ENCODE peak calls at places on chromosome 11, in four cellular contexts. Z is H1, U is mesenchymal stem cell, F is H9. J is an unnamed sample.

GRCh38 chr11:128195057-128195751 is 392.2 kb downstream of the ETS1 start:
- DNase-seq in Z (no peak), F (no peak), U (peak), J (no peak)

GRCh38 chr11:34234086-34234740 is 123.6 kb downstream of the ABTB2 start:
- DNase-seq in F (peak), Z (peak), U (peak), J (no peak)

GRCh38 chr11:114074546-114075342 is 15.2 kb downstream of the ZBTB16 start:
- DNase-seq in F (no peak), Z (no peak), U (no peak), J (no peak)

GRCh38 chr11:113496026-113496651 is 20.9 kb upstream of the DRD2 start:
- DNase-seq in F (no peak), Z (no peak), U (no peak), J (no peak)

GRCh38 chr11:61131586-61131985 is 29.3 kb downstream of the CD5 start:
- DNase-seq in Z (no peak), F (no peak), U (no peak), J (no peak)

GRCh38 chr11:36239636-36240035 is 49.6 kb downstream of the COMMD9 start:
- DNase-seq in Z (no peak), F (no peak), U (no peak), J (no peak)

GRCh38 chr11:2369320-2369719 is 7.8 kb upstream of the CD81 start:
- DNase-seq in U (no peak), F (no peak), Z (no peak), J (no peak)

GRCh38 chr11:17798253-17798652 is 63.7 kb downstream of the KCNC1 start:
- DNase-seq in Z (no peak), F (no peak), U (no peak), J (no peak)

GRCh38 chr11:27910186-27910941 is 197.6 kb downstream of the KIF18A start:
- DNase-seq in U (peak), Z (no peak), F (no peak), J (no peak)

GRCh38 chr11:83194284-83195175 is 1.0 kb downstream of the ANKRD42 start:
- DNase-seq in Z (peak), U (peak), F (peak), J (peak)

GRCh38 chr11:120523196-120523595 is 11.6 kb downstream of the GRIK4 start:
- DNase-seq in F (peak), U (no peak), Z (no peak), J (no peak)

GRCh38 chr11:34302046-34302921 is 55.5 kb downstream of the ABTB2 start:
- DNase-seq in F (no peak), Z (no peak), U (peak), J (no peak)

GRCh38 chr11:105109855-105110750 is 29.5 kb downstream of the CARD18 start:
- DNase-seq in F (no peak), Z (no peak), U (peak), J (no peak)

GRCh38 chr11:117201516-117201866 is 2.3 kb downstream of the TAGLN start:
- DNase-seq in F (no peak), U (no peak), Z (no peak), J (no peak)

GRCh38 chr11:131977231-131977630 is 606.8 kb downstream of the NTM start:
- DNase-seq in F (peak), U (peak), Z (no peak), J (no peak)

GRCh38 chr11:45537617-45538016 is 127.8 kb downstream of the CHST1 start:
- DNase-seq in Z (no peak), U (no peak), F (no peak), J (no peak)

GRCh38 chr11:92627615-92628201 is 341.7 kb upstream of the MTNR1B start:
- DNase-seq in F (no peak), U (no peak), Z (no peak), J (no peak)

GRCh38 chr11:60307507-60308195 is 19.4 kb upstream of the MS4A6E start:
- DNase-seq in U (no peak), Z (no peak), F (no peak), J (no peak)

GRCh38 chr11:61359541-61359940 is 2.1 kb downstream of the CYB561A3 start:
- DNase-seq in F (no peak), U (no peak), Z (no peak), J (no peak)

GRCh38 chr11:93653566-93653965 is 7.9 kb upstream of the CEP295 start:
- DNase-seq in U (no peak), Z (no peak), F (no peak), J (no peak)

GRCh38 chr11:93654266-93654665 is 7.2 kb upstream of the CEP295 start:
- DNase-seq in U (no peak), Z (no peak), F (no peak), J (no peak)

GRCh38 chr11:93653080-93653479 is 8.4 kb upstream of the CEP295 start:
- DNase-seq in Z (no peak), F (no peak), U (no peak), J (no peak)

GRCh38 chr11:93655581-93656255 is 5.8 kb upstream of the CEP295 start:
- DNase-seq in U (no peak), Z (no peak), F (no peak), J (no peak)

GRCh38 chr11:93655047-93655446 is 6.4 kb upstream of the CEP295 start:
- DNase-seq in U (no peak), F (no peak), Z (no peak), J (no peak)
- H2BK12ac ChIP-seq in U (no peak), F (no peak), Z (no peak), J (no peak)

DNA sequence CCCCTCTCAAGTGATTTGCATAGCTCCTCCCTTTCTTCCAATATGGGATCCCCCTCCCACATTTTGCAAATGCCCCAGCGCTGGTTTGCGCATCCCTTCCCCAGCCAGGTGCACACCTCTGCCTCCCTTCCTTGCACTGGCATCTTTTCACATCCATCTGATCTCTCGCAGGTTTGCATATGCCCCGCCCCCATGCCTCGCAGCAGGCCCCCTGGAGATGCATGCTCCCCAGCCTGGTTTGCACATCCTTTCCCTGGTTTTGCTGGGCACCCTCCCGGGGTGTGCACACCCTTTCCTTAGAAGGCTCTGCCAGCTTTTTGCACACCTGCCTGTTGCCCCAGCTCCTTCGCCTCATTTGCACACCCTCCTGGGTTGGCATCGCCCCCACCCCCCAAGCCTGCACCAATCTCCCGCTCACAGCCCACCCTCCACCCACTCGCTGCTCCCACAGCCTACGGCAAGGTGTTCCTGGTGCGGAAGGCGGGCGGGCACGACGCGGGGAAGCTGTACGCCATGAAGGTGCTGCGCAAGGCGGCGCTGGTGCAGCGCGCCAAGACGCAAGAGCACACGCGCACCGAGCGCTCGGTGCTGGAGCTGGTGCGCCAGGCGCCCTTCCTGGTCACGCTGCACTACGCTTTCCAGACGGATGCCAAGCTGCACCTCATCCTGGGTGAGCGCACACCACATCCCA is 895 bp downstream of the RPS6KA4 start:
- DNase-seq in F (no peak), Z (no peak), U (no peak), J (no peak)
- H3K4ac ChIP-seq in F (no peak), Z (no peak), U (peak), J (no peak)

DNA sequence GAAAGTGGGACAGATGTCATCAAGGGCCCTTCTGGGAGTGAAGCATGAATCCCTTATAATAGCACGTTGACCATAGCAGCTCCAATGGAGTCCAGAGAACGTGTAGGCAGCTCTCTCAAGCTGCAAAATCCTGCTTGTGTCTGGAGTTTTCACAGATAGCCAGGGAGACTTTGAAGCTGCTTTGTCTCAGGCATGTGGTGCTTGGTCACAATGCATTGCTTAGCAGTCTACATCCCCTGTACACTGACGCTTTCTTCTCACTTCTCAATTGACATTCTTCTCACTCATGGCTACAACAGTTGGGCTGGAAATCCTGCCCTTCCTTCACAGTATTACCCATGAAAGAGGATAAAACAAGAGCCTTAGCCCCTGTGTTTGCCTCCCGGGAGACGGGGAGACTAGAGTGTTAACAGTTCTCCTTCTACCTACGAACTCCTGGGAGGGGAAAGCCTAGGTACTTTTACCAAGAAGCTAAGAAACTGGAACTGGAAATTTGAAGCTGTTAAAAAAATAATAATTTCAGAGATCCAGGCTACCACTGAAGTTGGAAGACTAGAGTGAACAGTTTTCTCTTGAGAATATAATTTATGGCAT is 20.7 kb upstream of the MMP7 start:
- DNase-seq in F (no peak), U (no peak), Z (no peak), J (no peak)
- H3K23ac ChIP-seq in F (no peak), U (no peak), Z (no peak), J (no peak)

GRCh38 chr11:12547953-12548650 is 126.1 kb upstream of the TEAD1 start:
- DNase-seq in U (peak), Z (no peak), F (no peak), J (no peak)
- H2BK12ac ChIP-seq in U (no peak), Z (no peak), F (no peak), J (no peak)

GRCh38 chr11:78643676-78644056 is 69.0 kb upstream of the NARS2 start:
- DNase-seq in Z (no peak), F (no peak), U (no peak), J (no peak)

GRCh38 chr11:78646564-78647185 is 72.0 kb upstream of the NARS2 start:
- DNase-seq in U (peak), F (peak), Z (peak), J (peak)

GRCh38 chr11:78645226-78646202 is 70.8 kb upstream of the NARS2 start:
- DNase-seq in Z (peak), F (peak), U (peak), J (peak)

GRCh38 chr11:78641541-78641940 is 66.9 kb upstream of the NARS2 start:
- DNase-seq in Z (no peak), U (no peak), F (no peak), J (no peak)

DNA sequence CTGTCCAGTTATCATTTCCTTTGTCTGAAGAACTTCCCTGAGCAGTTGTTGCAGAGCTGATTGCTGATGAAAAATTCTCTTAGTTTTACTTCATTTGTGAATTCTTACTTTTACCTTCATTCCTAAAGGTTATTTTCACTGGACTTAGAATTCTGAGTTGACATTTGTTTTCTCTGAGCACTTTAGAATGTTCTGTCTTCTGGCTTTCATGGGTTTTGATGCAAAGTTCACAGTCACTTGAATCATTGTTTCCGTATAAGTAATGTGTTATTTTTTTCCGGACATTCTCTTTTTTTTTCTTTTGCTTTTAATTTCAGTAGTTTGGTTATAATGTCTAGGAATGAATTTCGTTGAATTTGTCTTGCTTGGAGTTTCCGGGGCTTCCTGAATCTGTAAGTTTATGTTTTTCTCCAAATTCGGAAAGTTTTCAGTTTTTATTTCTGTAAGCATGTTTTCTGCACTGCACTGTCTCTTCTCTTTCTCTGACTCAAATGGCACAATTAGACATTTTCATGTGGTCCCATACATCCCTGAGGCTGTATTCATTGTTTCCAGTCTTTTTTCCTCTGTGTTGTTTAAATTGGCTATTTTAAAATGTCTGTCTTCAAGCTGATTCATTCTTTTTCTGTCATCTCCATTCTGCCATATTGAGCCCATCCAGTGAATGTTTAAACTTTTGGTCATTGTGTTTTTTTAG is 68.5 kb upstream of the NARS2 start:
- DNase-seq in U (no peak), Z (no peak), F (no peak), J (no peak)
- H3K4ac ChIP-seq in U (no peak), Z (no peak), F (no peak), J (no peak)